ENCODE peak calls at places on chromosomes 4 and X, in seven cellular contexts. N is fibroblast of lung, H is GM20000, V is foreskin fibroblast, X is endothelial cell, O is K562, M is heart left ventricle. Q is an unnamed sample.
A peak's percentile ranks its signal among the peaks of the same experiment; 100 is the strongest.

GRCh38 chrX:22060451-22060940 is 28.4 kb downstream of the PHEX start:
- DNase-seq in O (no peak), H (peak; percentile 9), M (no peak), X (no peak), N (peak; percentile 42), V (no peak), Q (no peak)

GRCh38 chr4:72468904-72469502 is 100.0 kb downstream of the ADAMTS3 start:
- DNase-seq in X (no peak), H (peak; percentile 7), N (no peak), O (peak; percentile 40), V (no peak), M (no peak), Q (peak; percentile 32)

GRCh38 chr4:53931423-53932060 is 132.9 kb downstream of the CHIC2 start:
- DNase-seq in N (peak; percentile 28), M (no peak), V (no peak), O (no peak), H (no peak), X (no peak), Q (no peak)

GRCh38 chr4:107050525-107051135 is 14.5 kb upstream of the DKK2 start:
- DNase-seq in N (no peak), O (peak; percentile 2), V (no peak), X (no peak), H (no peak), M (no peak), Q (peak; percentile 17)

GRCh38 chr4:60201052-60201673 is 999.0 kb upstream of the ADGRL3 start:
- DNase-seq in N (peak; percentile 25), V (no peak), O (peak; percentile 65), M (no peak), X (peak; percentile 73), H (peak; percentile 19), Q (peak; percentile 22)

GRCh38 chrX:43860646-43861370 is 21.4 kb downstream of the MAOB start:
- DNase-seq in V (no peak), X (no peak), M (no peak), H (no peak), O (no peak), N (peak; percentile 72), Q (no peak)

GRCh38 chr4:10196191-10196590 is 79.6 kb upstream of the WDR1 start:
- DNase-seq in V (no peak), X (no peak), N (no peak), H (no peak), O (no peak), M (no peak), Q (no peak)

GRCh38 chrX:139766545-139766983 is 58.6 kb upstream of the MCF2 start:
- DNase-seq in X (no peak), H (peak; percentile 6), M (no peak), N (no peak), O (no peak), V (no peak), Q (no peak)

GRCh38 chrX:30215357-30215843 is at the start of gene MAGEB2:
- DNase-seq in X (no peak), H (no peak), V (no peak), M (no peak), N (no peak), O (peak; percentile 89), Q (no peak)

GRCh38 chr4:145061325-145061920 is 36.6 kb downstream of the ANAPC10 start:
- DNase-seq in M (no peak), N (peak; percentile 44), X (no peak), O (peak; percentile 51), H (peak; percentile 24), V (peak; percentile 18), Q (peak; percentile 48)

GRCh38 chrX:70970482-70970999 is 39.6 kb upstream of the SLC7A3 start:
- DNase-seq in M (no peak), X (no peak), N (peak; percentile 4), V (no peak), O (peak; percentile 35), H (peak; percentile 12), Q (peak; percentile 5)

GRCh38 chrX:70479970-70480659 is 35.5 kb downstream of the DLG3 start:
- DNase-seq in V (no peak), H (no peak), O (no peak), X (no peak), M (no peak), N (no peak), Q (no peak)

GRCh38 chrX:54208531-54208930 is 25.5 kb upstream of the FAM120C start:
- DNase-seq in V (peak; percentile 1), X (no peak), N (peak; percentile 67), O (no peak), M (no peak), H (no peak), Q (no peak)

GRCh38 chr4:6109842-6110560 is 90.3 kb downstream of the JAKMIP1 start:
- DNase-seq in O (no peak), V (no peak), H (no peak), N (no peak), M (no peak), X (no peak), Q (no peak)

GRCh38 chr4:184267673-184268573 is 50.2 kb upstream of the ENPP6 start:
- DNase-seq in O (peak; percentile 69), X (no peak), N (peak; percentile 94), H (peak; percentile 80), V (peak; percentile 70), M (no peak), Q (peak; percentile 96)

GRCh38 chrX:3029084-3029483 is 12.2 kb upstream of the ARSF start:
- DNase-seq in X (no peak), H (no peak), O (no peak), M (no peak), N (no peak), V (no peak), Q (no peak)

GRCh38 chr4:48602222-48602621 is 112.2 kb downstream of the ZAR1 start:
- DNase-seq in O (no peak), X (no peak), V (peak; percentile 51), H (no peak), N (peak; percentile 82), M (no peak), Q (peak; percentile 81)

GRCh38 chr4:137367608-137368007 is 164.7 kb downstream of the PCDH18 start:
- DNase-seq in X (no peak), H (no peak), V (peak; percentile 67), O (no peak), N (peak; percentile 34), M (no peak), Q (peak; percentile 36)

GRCh38 chr4:2809610-2810180 is 16.8 kb downstream of the SH3BP2 start:
- DNase-seq in V (no peak), M (no peak), X (no peak), N (no peak), O (no peak), H (no peak), Q (no peak)

GRCh38 chr4:26273308-26273980 is 47.4 kb upstream of the RBPJ start:
- DNase-seq in H (no peak), N (no peak), M (peak; percentile 64), X (no peak), O (no peak), V (no peak), Q (no peak)

GRCh38 chrX:137051978-137052640 is 18.3 kb upstream of the GPR101 start:
- DNase-seq in N (peak; percentile 24), M (peak; percentile 78), H (peak; percentile 63), X (peak; percentile 79), V (peak; percentile 27), O (peak; percentile 74), Q (peak; percentile 4)

GRCh38 chr4:147057631-147057980 is 111.9 kb upstream of the TTC29 start:
- DNase-seq in O (no peak), H (no peak), V (peak; percentile 15), M (no peak), N (peak; percentile 60), X (no peak), Q (no peak)

DNA sequence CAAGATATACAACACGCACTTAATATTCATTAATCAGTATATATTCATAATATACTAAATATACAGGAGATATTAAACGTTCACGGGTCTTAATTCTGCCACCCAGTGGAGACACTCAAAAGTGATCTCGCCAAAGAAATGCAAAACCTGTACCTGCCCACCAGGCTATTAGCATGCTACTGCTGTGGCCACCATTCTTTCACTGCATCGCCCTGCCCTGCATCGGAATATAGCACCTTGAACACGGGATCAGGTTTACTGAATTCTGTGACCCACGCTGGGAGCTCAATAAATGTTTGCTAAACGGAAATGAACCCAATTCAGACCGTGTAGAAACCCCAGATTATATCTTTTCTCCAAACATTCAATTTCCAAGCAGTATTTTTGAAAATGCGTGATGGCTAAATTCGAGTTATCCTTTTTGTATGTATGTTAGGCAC is 840 bp upstream of the CLCN3 start:
- DNase-seq in O (peak; percentile 76), V (peak; percentile 43), M (no peak), N (peak; percentile 44), H (peak; percentile 56), X (peak; percentile 20), Q (peak; percentile 52)
- TF ChIP-seq CTCF in O (peak; percentile 63), V (peak; percentile 57), M (peak; percentile 62), N (peak; percentile 61), H (peak; percentile 43), X (peak; percentile 51), Q (peak; percentile 78)

DNA sequence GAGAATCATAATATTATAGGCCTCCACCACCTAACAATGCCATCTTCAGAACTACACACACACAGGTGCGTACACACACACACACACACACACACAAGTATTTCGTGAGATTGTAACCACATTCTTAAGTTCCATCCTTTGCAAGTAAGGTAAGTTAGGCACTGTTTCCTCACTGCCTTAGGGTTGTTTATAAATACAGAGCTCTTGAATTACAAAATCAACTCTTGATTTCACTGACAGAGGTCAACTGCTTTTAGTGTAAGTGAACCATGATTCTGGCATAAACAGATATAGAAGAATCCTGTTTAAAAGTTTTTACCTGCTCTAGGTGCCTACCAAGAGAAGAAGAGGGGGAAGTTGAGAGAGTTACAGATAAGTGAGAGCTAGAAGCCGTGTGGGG is 166.1 kb downstream of the DMD start:
- DNase-seq in N (no peak), O (no peak), M (no peak), V (no peak), H (no peak), X (no peak), Q (no peak)
- TF ChIP-seq CTCF in N (no peak), O (no peak), M (no peak), V (no peak), H (no peak), X (no peak), Q (no peak)

GRCh38 chrX:38799995-38800394 is 1.3 kb upstream of the MID1IP1 start:
- DNase-seq in M (no peak), V (no peak), H (no peak), O (peak; percentile 58), X (no peak), N (no peak), Q (no peak)
- TF ChIP-seq CTCF in M (peak; percentile 14), V (no peak), H (no peak), O (peak; percentile 23), X (no peak), N (no peak), Q (peak; percentile 18)

GRCh38 chr4:143405197-143405730 is 68.6 kb downstream of the GAB1 start:
- DNase-seq in V (no peak), N (no peak), X (no peak), H (no peak), O (no peak), M (no peak), Q (no peak)
- TF ChIP-seq CTCF in V (no peak), N (no peak), X (no peak), H (no peak), O (no peak), M (no peak), Q (no peak)

DNA sequence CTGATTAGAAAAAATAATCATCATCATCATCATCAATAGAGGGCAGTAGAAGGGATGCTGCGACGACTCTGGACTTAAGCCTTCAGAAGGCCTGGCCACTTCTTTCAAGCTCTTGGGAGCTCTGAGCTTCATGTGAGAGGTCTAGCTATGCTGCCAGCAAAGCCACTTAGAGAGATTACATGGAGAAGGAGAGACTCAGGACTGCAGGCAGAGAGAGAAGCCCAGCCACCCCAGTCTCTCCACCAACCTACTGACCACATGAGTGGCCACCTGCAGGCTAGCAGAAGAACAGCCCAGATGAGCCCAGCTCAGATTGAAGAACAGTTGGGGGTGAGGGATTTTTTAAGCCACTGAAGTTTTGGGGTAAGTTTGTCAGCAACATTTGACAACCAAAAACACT is 17.1 kb upstream of the TMEM150C start:
- DNase-seq in M (no peak), X (no peak), O (peak; percentile 3), V (no peak), N (no peak), H (no peak), Q (no peak)
- TF ChIP-seq CTCF in M (no peak), X (peak; percentile 35), O (peak; percentile 44), V (no peak), N (no peak), H (no peak), Q (peak; percentile 49)